ENCODE peak calls at places on chromosomes 3 and 15, in six cellular contexts. I is HT-29; W is body of pancreas; C is COR-L47; D is HFFc6; L is stimulated activated CD8-positive, alpha-beta memory T cell treated with anti-CD3 and anti-CD28 coated beads, Interleukin-15, amount 100 ng/mL, for 4 hours. S is an unnamed sample.

GRCh38 chr3:197539651-197540051 is 16.1 kb downstream of the BDH1 start:
- DNase-seq in I (peak; percentile 86), L (no peak), W (peak; percentile 27), C (no peak), D (no peak), S (no peak)

GRCh38 chr3:67459796-67460195 is 194.6 kb downstream of the SUCLG2 start:
- DNase-seq in I (no peak), C (no peak), D (no peak), W (no peak), L (no peak), S (no peak)

GRCh38 chr3:61821823-61822251 is 260.5 kb downstream of the PTPRG start:
- DNase-seq in C (no peak), D (peak; percentile 66), L (no peak), I (no peak), W (no peak), S (peak; percentile 0)

GRCh38 chr15:71469393-71469792 is 341.0 kb upstream of the NR2E3 start:
- DNase-seq in W (no peak), L (no peak), D (peak; percentile 13), C (no peak), I (no peak), S (no peak)

GRCh38 chr3:171228228-171228627 is 201.7 kb upstream of the SLC2A2 start:
- DNase-seq in C (peak; percentile 33), L (no peak), I (no peak), W (no peak), D (no peak), S (peak; percentile 42)

GRCh38 chr3:104564045-104564643 is 802.6 kb upstream of the ALCAM start:
- DNase-seq in D (peak; percentile 39), I (peak; percentile 78), C (peak; percentile 41), W (peak; percentile 68), L (peak; percentile 25), S (no peak)

GRCh38 chr3:129618901-129619671 is 12.6 kb upstream of the PLXND1 start:
- DNase-seq in C (no peak), D (no peak), L (no peak), W (no peak), I (no peak), S (no peak)

GRCh38 chr15:96147267-96147666 is 183.2 kb upstream of the NR2F2 start:
- DNase-seq in L (no peak), D (no peak), I (no peak), W (no peak), C (no peak), S (no peak)

GRCh38 chr3:122962149-122962548 is 65.4 kb downstream of the SEMA5B start:
- DNase-seq in C (no peak), W (no peak), L (no peak), I (no peak), D (no peak), S (no peak)

GRCh38 chr15:35115155-35115725 is 30.1 kb upstream of the NANOGP8 start:
- DNase-seq in D (no peak), C (peak; percentile 86), L (no peak), I (no peak), W (peak; percentile 37), S (no peak)

GRCh38 chr3:107525101-107525953 is 2.6 kb downstream of the BBX start:
- DNase-seq in I (peak; percentile 45), D (no peak), W (peak; percentile 38), C (peak; percentile 15), L (no peak), S (no peak)

GRCh38 chr3:39193391-39193790 is 996 bp upstream of the XIRP1 start:
- DNase-seq in I (no peak), D (peak; percentile 39), C (no peak), W (no peak), L (no peak), S (no peak)

GRCh38 chr15:51332211-51333147 is 5.9 kb downstream of the CYP19A1 start:
- DNase-seq in W (no peak), C (no peak), I (no peak), D (no peak), L (no peak), S (no peak)

GRCh38 chr15:75620043-75620775 is 5.3 kb downstream of the SNUPN start:
- DNase-seq in W (no peak), D (peak; percentile 16), L (no peak), C (no peak), I (no peak), S (no peak)

GRCh38 chr15:70863450-70864218 is 9.7 kb upstream of the LARP6 start:
- DNase-seq in L (no peak), I (peak; percentile 68), W (peak; percentile 13), D (peak; percentile 71), C (no peak), S (no peak)

GRCh38 chr3:194327030-194327413 is 24.1 kb downstream of the CPN2 start:
- DNase-seq in C (no peak), I (no peak), W (no peak), L (no peak), D (no peak), S (no peak)

GRCh38 chr3:127970966-127971592 is 56.0 kb downstream of the KBTBD12 start:
- DNase-seq in I (peak; percentile 79), C (peak; percentile 68), L (no peak), D (peak; percentile 39), W (peak; percentile 15), S (no peak)

GRCh38 chr3:24494616-24495333 is at the start of gene THRB:
- DNase-seq in D (no peak), I (peak; percentile 53), W (peak; percentile 77), L (no peak), C (no peak), S (peak; percentile 51)

GRCh38 chr15:70792171-70792573 is 28.8 kb upstream of the UACA start:
- DNase-seq in C (no peak), D (peak; percentile 96), L (no peak), W (no peak), I (peak; percentile 59), S (no peak)

GRCh38 chr3:65193531-65193930 is 505.7 kb upstream of the ADAMTS9 start:
- DNase-seq in L (no peak), C (no peak), I (no peak), W (no peak), D (no peak), S (no peak)

GRCh38 chr15:65532738-65533051 is 2.4 kb downstream of the HACD3 start:
- DNase-seq in C (no peak), D (peak; percentile 50), I (peak; percentile 30), L (no peak), W (no peak), S (no peak)

GRCh38 chr3:69901802-69902201 is 97.7 kb upstream of the SAMMSON start:
- DNase-seq in C (no peak), L (no peak), D (no peak), I (no peak), W (no peak), S (no peak)

GRCh38 chr15:82952156-82953081 is at the start of gene HOMER2:
- DNase-seq in W (peak; percentile 94), L (no peak), D (no peak), C (peak; percentile 46), I (no peak), S (no peak)

GRCh38 chr3:53744351-53744750 is 101.9 kb downstream of the CHDH start:
- DNase-seq in W (peak; percentile 82), I (peak; percentile 36), D (no peak), C (peak; percentile 74), L (no peak), S (peak; percentile 87)